ENCODE peak calls at places on chromosomes 1 and 21, in five cellular contexts. F is H9, E is PC-9, V is endodermal cell, U is mucosa of descending colon. X is an unnamed sample. For H3K4me1, the result is how much of the 10 kb centered on the place peaks cover.

GRCh38 chr1:201608635-201609395 is 69.9 kb downstream of the NAV1 start:
- DNase-seq in F (no peak), V (no peak), U (no peak), E (no peak), X (no peak)

GRCh38 chr1:84078108-84078823 is 65.8 kb upstream of the PRKACB start:
- DNase-seq in U (no peak), E (no peak), F (no peak), V (peak), X (peak)

GRCh38 chr1:95584315-95584714 is 350.3 kb downstream of the RWDD3 start:
- DNase-seq in V (no peak), U (no peak), E (no peak), F (no peak), X (no peak)

GRCh38 chr1:241533375-241534115 is 1.4 kb downstream of the KMO start:
- DNase-seq in F (no peak), E (peak), V (no peak), U (no peak), X (no peak)

GRCh38 chr1:230145953-230146476 is 79.0 kb downstream of the GALNT2 start:
- DNase-seq in E (no peak), U (no peak), V (no peak), F (no peak), X (no peak)

GRCh38 chr1:206890690-206891089 is 6.6 kb upstream of the IL24 start:
- DNase-seq in U (no peak), V (no peak), E (no peak), F (no peak), X (no peak)

GRCh38 chr1:62689524-62689923 is 1.3 kb upstream of the DOCK7 start:
- DNase-seq in F (no peak), U (no peak), V (peak), E (peak), X (no peak)

GRCh38 chr1:218330043-218330623 is 15.0 kb upstream of the TGFB2 start:
- DNase-seq in U (no peak), E (peak), V (no peak), F (no peak), X (peak)

GRCh38 chr1:91787946-91788345 is 98.0 kb downstream of the TGFBR3 start:
- DNase-seq in U (no peak), F (no peak), E (no peak), V (no peak), X (no peak)

GRCh38 chr1:60149254-60149653 is 75.7 kb upstream of the C1orf87 start:
- DNase-seq in U (peak), E (no peak), F (no peak), V (peak), X (no peak)

GRCh38 chr1:54604572-54605370 is 18.6 kb downstream of the FAM151A start:
- DNase-seq in E (no peak), F (no peak), U (peak), V (no peak), X (no peak)

GRCh38 chr1:151511636-151512215 is 539 bp downstream of the CGN start:
- DNase-seq in V (peak), F (peak), E (peak), U (peak), X (peak)

GRCh38 chr1:182905321-182905720 is 47.6 kb downstream of the SHCBP1L start:
- DNase-seq in F (no peak), U (no peak), E (no peak), V (no peak), X (no peak)

GRCh38 chr1:97943354-97943753 is 22.5 kb upstream of the DPYD start:
- DNase-seq in V (no peak), U (no peak), E (no peak), F (no peak), X (no peak)

GRCh38 chr21:17819878-17820232 is 699 bp upstream of the C21orf91 start:
- DNase-seq in U (no peak), E (no peak), V (no peak), F (no peak), X (peak)

GRCh38 chr1:26350701-26351590 is 3.0 kb downstream of the CRYBG2 start:
- DNase-seq in F (peak), V (peak), U (no peak), E (peak), X (peak)

GRCh38 chr1:2936568-2937515 is 84.4 kb upstream of the ACTRT2 start:
- DNase-seq in E (no peak), U (no peak), F (no peak), V (no peak), X (no peak)

GRCh38 chr1:68800182-68800581 is 303.3 kb upstream of the DEPDC1 start:
- DNase-seq in V (no peak), F (no peak), U (no peak), E (no peak), X (no peak)

GRCh38 chr1:62358974-62359373 is 39.7 kb upstream of the KANK4 start:
- DNase-seq in F (no peak), U (no peak), V (no peak), E (no peak), X (no peak)

GRCh38 chr1:90502696-90503095 is 214.4 kb downstream of the BARHL2 start:
- DNase-seq in U (no peak), E (no peak), F (peak), V (peak), X (peak)

GRCh38 chr1:174153085-174153824 is 6.1 kb upstream of the RABGAP1L start:
- DNase-seq in F (no peak), E (peak), V (no peak), U (no peak), X (no peak)

GRCh38 chr1:820962-821361 is 102.8 kb upstream of the SAMD11 start:
- DNase-seq in V (no peak), F (no peak), E (no peak), U (no peak), X (no peak)

GRCh38 chr1:164660415-164661174 is 101.6 kb downstream of the PBX1 start:
- DNase-seq in E (no peak), F (no peak), U (no peak), V (no peak), X (no peak)

GRCh38 chr1:115672224-115673009 is 30.6 kb downstream of the VANGL1 start:
- DNase-seq in U (no peak), F (no peak), V (no peak), E (no peak), X (no peak)
- H3K4me1 ChIP-seq in U (under half), F (under half), V (under half), E (half or more), X (under half)

DNA sequence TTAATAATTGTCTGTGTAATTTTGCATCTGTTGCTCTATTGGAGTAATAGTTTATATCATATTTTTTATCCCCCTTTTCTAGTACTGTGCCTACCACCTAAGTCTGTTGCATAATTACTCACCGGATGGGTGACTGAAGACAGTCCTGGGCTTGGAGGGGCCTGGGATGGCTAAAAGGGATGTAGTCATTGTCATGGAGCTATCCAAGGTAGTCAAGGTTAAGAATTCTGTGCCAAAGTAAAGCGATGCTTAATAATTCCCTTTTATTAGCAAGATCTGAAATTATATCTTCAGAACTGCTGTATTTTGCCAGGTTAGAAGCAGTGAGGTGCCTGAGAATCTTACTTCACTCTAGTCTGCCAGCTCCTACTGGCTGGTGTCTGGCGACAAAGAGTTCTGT is 61.6 kb downstream of the KDM1A start:
- DNase-seq in F (no peak), V (no peak), U (no peak), E (no peak), X (no peak)
- H3K4me1 ChIP-seq in F (under half), V (under half), U (under half), E (under half), X (under half)

GRCh38 chr21:28479660-28480059 is 513.0 kb downstream of the LTN1 start:
- DNase-seq in V (no peak), F (no peak), U (no peak), E (no peak), X (no peak)
- H3K4me1 ChIP-seq in V (under half), F (under half), U (under half), E (under half), X (under half)

GRCh38 chr1:224095339-224095738 is 18.6 kb upstream of the FBXO28 start:
- DNase-seq in E (no peak), U (no peak), F (no peak), V (no peak), X (no peak)
- H3K4me1 ChIP-seq in E (under half), U (under half), F (under half), V (under half), X (under half)

X was measured in GM23338.